ENCODE peak calls at places on chromosomes 7 and 10, in four cellular contexts. One of them, this sample, is unnamed.
A peak's percentile ranks its signal among the peaks of the same experiment; 100 is the strongest.

GRCh38 chr10:12777840-12778585 is 223.5 kb downstream of the CCDC3 start:
- DNase-seq in GM06990: no peak
- DNase-seq in mesothelial cell of epicardium: no peak
- DNase-seq in psoas muscle: peak; percentile 60
- DNase-seq in this sample: no peak

GRCh38 chr10:110032801-110033723 is 25.3 kb downstream of the ADD3 start:
- DNase-seq in GM06990: no peak
- DNase-seq in mesothelial cell of epicardium: no peak
- DNase-seq in psoas muscle: no peak
- DNase-seq in this sample: no peak

GRCh38 chr10:77863446-77863845 is 63.1 kb downstream of the DLG5 start:
- DNase-seq in GM06990: no peak
- DNase-seq in mesothelial cell of epicardium: no peak
- DNase-seq in psoas muscle: no peak
- DNase-seq in this sample: no peak

GRCh38 chr10:29948971-29949370 is 110.4 kb downstream of the JCAD start:
- DNase-seq in GM06990: no peak
- DNase-seq in mesothelial cell of epicardium: no peak
- DNase-seq in psoas muscle: no peak
- DNase-seq in this sample: no peak

GRCh38 chr7:111741811-111742240 is 179.5 kb upstream of the IMMP2L start:
- DNase-seq in GM06990: no peak
- DNase-seq in mesothelial cell of epicardium: no peak
- DNase-seq in psoas muscle: no peak
- DNase-seq in this sample: peak; percentile 67

GRCh38 chr10:118940386-118940785 is 89.1 kb upstream of the NANOS1 start:
- DNase-seq in GM06990: no peak
- DNase-seq in mesothelial cell of epicardium: no peak
- DNase-seq in psoas muscle: no peak
- DNase-seq in this sample: no peak

GRCh38 chr7:66150471-66150870 is 35.8 kb downstream of the CRCP start:
- DNase-seq in GM06990: no peak
- DNase-seq in mesothelial cell of epicardium: no peak
- DNase-seq in psoas muscle: peak; percentile 62
- DNase-seq in this sample: no peak

GRCh38 chr7:97145068-97145467 is 27.6 kb downstream of the SDHAF3 start:
- DNase-seq in GM06990: no peak
- DNase-seq in mesothelial cell of epicardium: no peak
- DNase-seq in psoas muscle: no peak
- DNase-seq in this sample: no peak

GRCh38 chr7:12714436-12714737 is 27.0 kb downstream of the ARL4A start:
- DNase-seq in GM06990: no peak
- DNase-seq in mesothelial cell of epicardium: no peak
- DNase-seq in psoas muscle: no peak
- DNase-seq in this sample: no peak

GRCh38 chr7:57362868-57363267 is 87.1 kb upstream of the ZNF716 start:
- DNase-seq in GM06990: no peak
- DNase-seq in mesothelial cell of epicardium: no peak
- DNase-seq in psoas muscle: no peak
- DNase-seq in this sample: no peak

GRCh38 chr10:75410135-75410787 is 8.7 kb upstream of the ZNF503 start:
- DNase-seq in GM06990: no peak
- DNase-seq in mesothelial cell of epicardium: no peak
- DNase-seq in psoas muscle: no peak
- DNase-seq in this sample: no peak

GRCh38 chr10:15096661-15097010 is 519 bp upstream of the RPP38 start:
- DNase-seq in GM06990: no peak
- DNase-seq in mesothelial cell of epicardium: peak; percentile 42
- DNase-seq in psoas muscle: no peak
- DNase-seq in this sample: no peak

GRCh38 chr10:485776-486572 is 203.5 kb downstream of the DIP2C start:
- DNase-seq in GM06990: no peak
- DNase-seq in mesothelial cell of epicardium: peak; percentile 28
- DNase-seq in psoas muscle: peak; percentile 51
- DNase-seq in this sample: no peak

GRCh38 chr7:140062118-140062527 is 628 bp downstream of the PARP12 start:
- DNase-seq in GM06990: peak; percentile 64
- DNase-seq in mesothelial cell of epicardium: no peak
- DNase-seq in psoas muscle: no peak
- DNase-seq in this sample: peak; percentile 63

GRCh38 chr7:96221888-96222287 is 100.0 kb downstream of the SLC25A13 start:
- DNase-seq in GM06990: no peak
- DNase-seq in mesothelial cell of epicardium: no peak
- DNase-seq in psoas muscle: no peak
- DNase-seq in this sample: no peak

GRCh38 chr10:31864834-31865518 is 63.7 kb downstream of the ARHGAP12 start:
- DNase-seq in GM06990: no peak
- DNase-seq in mesothelial cell of epicardium: no peak
- DNase-seq in psoas muscle: no peak
- DNase-seq in this sample: no peak

GRCh38 chr10:124166431-124167125 is 73.2 kb upstream of the CHST15 start:
- DNase-seq in GM06990: no peak
- DNase-seq in mesothelial cell of epicardium: no peak
- DNase-seq in psoas muscle: no peak
- DNase-seq in this sample: no peak

GRCh38 chr7:65798111-65799075 is 74.5 kb upstream of the VKORC1L1 start:
- DNase-seq in GM06990: peak; percentile 47
- DNase-seq in mesothelial cell of epicardium: no peak
- DNase-seq in psoas muscle: no peak
- DNase-seq in this sample: peak; percentile 51

GRCh38 chr10:126229701-126230100 is 158.6 kb downstream of the ADAM12 start:
- DNase-seq in GM06990: no peak
- DNase-seq in mesothelial cell of epicardium: no peak
- DNase-seq in psoas muscle: no peak
- DNase-seq in this sample: no peak

GRCh38 chr10:90051474-90051873 is 350.1 kb downstream of the KIF20B start:
- DNase-seq in GM06990: peak; percentile 36
- DNase-seq in mesothelial cell of epicardium: no peak
- DNase-seq in psoas muscle: no peak
- DNase-seq in this sample: no peak

GRCh38 chr7:80781561-80781979 is 137.3 kb downstream of the SEMA3C start:
- DNase-seq in GM06990: no peak
- DNase-seq in mesothelial cell of epicardium: peak; percentile 48
- DNase-seq in psoas muscle: no peak
- DNase-seq in this sample: no peak

GRCh38 chr7:78265486-78265885 is 466.9 kb downstream of the PHTF2 start:
- DNase-seq in GM06990: no peak
- DNase-seq in mesothelial cell of epicardium: no peak
- DNase-seq in psoas muscle: no peak
- DNase-seq in this sample: no peak

GRCh38 chr7:2993868-2994267 is 49.8 kb downstream of the CARD11 start:
- DNase-seq in GM06990: no peak
- DNase-seq in mesothelial cell of epicardium: no peak
- DNase-seq in psoas muscle: no peak
- DNase-seq in this sample: no peak

GRCh38 chr10:25029519-25029918 is 13.1 kb downstream of the THNSL1 start:
- DNase-seq in GM06990: no peak
- DNase-seq in mesothelial cell of epicardium: no peak
- DNase-seq in psoas muscle: no peak
- DNase-seq in this sample: no peak

GRCh38 chr7:26454180-26454579 is 162.5 kb downstream of the SNX10 start:
- DNase-seq in GM06990: no peak
- DNase-seq in mesothelial cell of epicardium: no peak
- DNase-seq in psoas muscle: no peak
- DNase-seq in this sample: no peak

GRCh38 chr10:124590216-124591122 is 128.8 kb downstream of the LHPP start:
- DNase-seq in GM06990: no peak
- DNase-seq in mesothelial cell of epicardium: no peak
- DNase-seq in psoas muscle: peak; percentile 27
- DNase-seq in this sample: no peak

GRCh38 chr7:54932818-54933543 is 85.8 kb upstream of the EGFR start:
- DNase-seq in GM06990: no peak
- DNase-seq in mesothelial cell of epicardium: peak; percentile 77
- DNase-seq in psoas muscle: peak; percentile 82
- DNase-seq in this sample: no peak

GRCh38 chr10:81018898-81019890 is 481.5 kb downstream of the SH2D4B start:
- DNase-seq in GM06990: no peak
- DNase-seq in mesothelial cell of epicardium: no peak
- DNase-seq in psoas muscle: no peak
- DNase-seq in this sample: peak; percentile 33

GRCh38 chr10:19488592-19489280 is 327.5 kb upstream of the PLXDC2 start:
- DNase-seq in GM06990: no peak
- DNase-seq in mesothelial cell of epicardium: peak; percentile 76
- DNase-seq in psoas muscle: peak; percentile 70
- DNase-seq in this sample: no peak

GRCh38 chr7:75679060-75679459 is 59.7 kb downstream of the HIP1 start:
- DNase-seq in GM06990: no peak
- DNase-seq in mesothelial cell of epicardium: no peak
- DNase-seq in psoas muscle: no peak
- DNase-seq in this sample: no peak

GRCh38 chr10:33064706-33065105 is 106.7 kb upstream of the ITGB1 start:
- DNase-seq in GM06990: no peak
- DNase-seq in mesothelial cell of epicardium: no peak
- DNase-seq in psoas muscle: no peak
- DNase-seq in this sample: no peak

GRCh38 chr10:33065111-33065510 is 107.1 kb upstream of the ITGB1 start:
- DNase-seq in GM06990: no peak
- DNase-seq in mesothelial cell of epicardium: no peak
- DNase-seq in psoas muscle: no peak
- DNase-seq in this sample: no peak

GRCh38 chr10:33067917-33068316 is 109.9 kb upstream of the ITGB1 start:
- DNase-seq in GM06990: no peak
- DNase-seq in mesothelial cell of epicardium: no peak
- DNase-seq in psoas muscle: no peak
- DNase-seq in this sample: no peak

GRCh38 chr10:33067481-33067880 is 109.5 kb upstream of the ITGB1 start:
- DNase-seq in GM06990: no peak
- DNase-seq in mesothelial cell of epicardium: no peak
- DNase-seq in psoas muscle: no peak
- DNase-seq in this sample: no peak

GRCh38 chr10:33066558-33067236 is 108.7 kb upstream of the ITGB1 start:
- DNase-seq in GM06990: no peak
- DNase-seq in mesothelial cell of epicardium: no peak
- DNase-seq in psoas muscle: no peak
- DNase-seq in this sample: no peak
- TF ChIP-seq CTCF in GM06990: no peak
- TF ChIP-seq CTCF in mesothelial cell of epicardium: no peak
- TF ChIP-seq CTCF in psoas muscle: no peak
- TF ChIP-seq CTCF in this sample: no peak

GRCh38 chr10:100826983-100827818 is 81.8 kb downstream of the PAX2 start:
- DNase-seq in GM06990: peak; percentile 29
- DNase-seq in mesothelial cell of epicardium: no peak
- DNase-seq in psoas muscle: no peak
- DNase-seq in this sample: peak; percentile 79
- TF ChIP-seq CTCF in GM06990: peak; percentile 37
- TF ChIP-seq CTCF in mesothelial cell of epicardium: no peak
- TF ChIP-seq CTCF in psoas muscle: peak; percentile 20
- TF ChIP-seq CTCF in this sample: no peak

DNA sequence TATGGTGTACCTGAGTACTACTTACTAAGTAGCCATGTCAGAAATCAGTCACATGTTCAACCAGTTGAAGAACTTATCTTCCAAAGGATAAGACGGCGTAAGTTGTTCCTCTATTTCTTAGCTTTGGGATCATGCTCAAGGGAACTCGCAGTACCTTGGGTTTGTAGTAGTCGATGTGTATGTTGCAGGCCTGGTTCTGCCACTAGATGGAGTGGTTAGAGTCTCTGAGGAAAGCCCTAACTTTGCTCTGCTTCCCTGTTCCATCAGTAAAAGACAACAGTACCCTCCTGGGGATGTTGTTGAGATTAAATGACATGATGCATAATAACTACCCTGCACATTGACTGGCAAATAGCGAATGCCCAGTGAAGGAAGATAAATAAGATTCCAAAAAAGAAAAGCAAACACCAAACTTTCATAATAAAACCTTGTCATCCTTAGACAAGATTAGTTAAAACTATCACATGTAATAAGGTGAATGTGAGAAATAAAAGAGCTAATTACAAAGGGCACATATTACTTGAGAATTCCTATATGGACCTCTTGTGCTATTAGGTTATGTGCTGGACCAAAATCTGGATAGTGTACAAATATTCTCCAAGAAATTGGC is 165.9 kb downstream of the ABCA13 start:
- DNase-seq in GM06990: no peak
- DNase-seq in mesothelial cell of epicardium: no peak
- DNase-seq in psoas muscle: no peak
- DNase-seq in this sample: peak; percentile 24
- TF ChIP-seq CTCF in GM06990: peak; percentile 72
- TF ChIP-seq CTCF in mesothelial cell of epicardium: no peak
- TF ChIP-seq CTCF in psoas muscle: no peak
- TF ChIP-seq CTCF in this sample: peak; percentile 38

GRCh38 chr10:71696635-71697326 is 22.8 kb downstream of the C10orf105 start:
- DNase-seq in GM06990: peak; percentile 34
- DNase-seq in mesothelial cell of epicardium: peak; percentile 69
- DNase-seq in psoas muscle: peak; percentile 82
- DNase-seq in this sample: peak; percentile 63
- TF ChIP-seq CTCF in GM06990: peak; percentile 98
- TF ChIP-seq CTCF in mesothelial cell of epicardium: peak; percentile 71
- TF ChIP-seq CTCF in psoas muscle: peak; percentile 86
- TF ChIP-seq CTCF in this sample: peak; percentile 94

DNA sequence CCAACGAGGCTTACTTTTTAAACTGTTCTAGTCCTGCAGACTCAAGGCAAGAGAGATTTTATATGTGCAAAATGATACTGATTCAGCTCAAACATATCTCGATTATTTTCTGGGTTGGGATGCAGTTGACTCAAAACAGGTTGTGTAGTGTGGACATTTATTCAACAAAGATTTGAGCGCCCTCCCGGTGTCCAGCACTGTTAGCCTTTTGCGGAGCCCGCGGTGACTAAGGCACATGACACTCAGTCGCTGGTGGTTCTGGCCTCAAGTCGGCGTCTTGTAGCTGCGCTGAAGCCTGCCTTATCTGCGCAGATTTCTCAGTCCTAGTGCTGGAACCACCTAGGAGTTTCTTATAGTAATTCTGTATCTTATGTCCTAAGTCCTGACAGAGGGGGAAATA is 938 bp upstream of the CADPS2 start:
- DNase-seq in GM06990: no peak
- DNase-seq in mesothelial cell of epicardium: peak; percentile 60
- DNase-seq in psoas muscle: peak; percentile 61
- DNase-seq in this sample: peak; percentile 29
- TF ChIP-seq CTCF in GM06990: no peak
- TF ChIP-seq CTCF in mesothelial cell of epicardium: no peak
- TF ChIP-seq CTCF in psoas muscle: no peak
- TF ChIP-seq CTCF in this sample: no peak

GRCh38 chr7:87152112-87152896 is at the start of gene DMTF1:
- DNase-seq in GM06990: peak; percentile 95
- DNase-seq in mesothelial cell of epicardium: peak; percentile 93
- DNase-seq in psoas muscle: peak; percentile 98
- DNase-seq in this sample: peak; percentile 94
- TF ChIP-seq CTCF in GM06990: no peak
- TF ChIP-seq CTCF in mesothelial cell of epicardium: no peak
- TF ChIP-seq CTCF in psoas muscle: no peak
- TF ChIP-seq CTCF in this sample: no peak

DNA sequence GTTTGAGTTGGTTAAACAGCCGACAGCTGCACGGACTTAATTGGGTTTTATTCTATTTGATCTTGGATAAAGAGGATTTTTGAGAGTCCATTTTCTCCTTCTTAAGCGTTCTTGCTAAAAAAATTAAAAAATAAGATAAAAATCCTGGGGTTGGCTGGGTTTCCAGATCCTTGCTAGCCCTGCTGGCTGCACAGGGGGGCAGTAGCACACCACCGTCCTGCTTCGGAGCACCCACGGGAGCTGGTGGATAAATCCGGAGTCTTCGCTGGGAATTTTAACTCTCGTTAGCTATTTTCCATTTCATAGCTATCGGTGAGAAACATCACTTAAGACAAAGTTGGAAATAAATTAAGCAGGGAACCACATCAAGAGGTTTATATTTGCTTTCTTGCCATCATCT is 792.1 kb downstream of the TYW1 start:
- DNase-seq in GM06990: no peak
- DNase-seq in mesothelial cell of epicardium: peak; percentile 55
- DNase-seq in psoas muscle: no peak
- DNase-seq in this sample: no peak
- TF ChIP-seq CTCF in GM06990: no peak
- TF ChIP-seq CTCF in mesothelial cell of epicardium: peak; percentile 36
- TF ChIP-seq CTCF in psoas muscle: no peak
- TF ChIP-seq CTCF in this sample: no peak